ENCODE peak calls at places on chromosomes 11 and 22, in four cellular contexts. D, B, U and A are unnamed samples. For H3K9me3, the result is how much of the 10 kb centered on the place peaks cover.

GRCh38 chr22:43094085-43094484 is 4.9 kb upstream of the TTLL1 start:
- DNase-seq in D (peak), B (peak), U (no peak), A (no peak)

GRCh38 chr22:29268511-29269229 is 602 bp downstream of the EWSR1 start:
- DNase-seq in D (peak), B (peak), U (peak), A (no peak)

GRCh38 chr11:1392561-1392960 is 2.8 kb downstream of the BRSK2 start:
- DNase-seq in D (no peak), B (no peak), U (no peak), A (no peak)

GRCh38 chr11:42065199-42065598 is 605.7 kb upstream of the LRRC4C start:
- DNase-seq in D (no peak), B (no peak), U (no peak), A (no peak)

GRCh38 chr11:95682552-95682951 is 107.0 kb downstream of the FAM76B start:
- DNase-seq in D (peak), B (no peak), U (peak), A (no peak)

GRCh38 chr11:122676638-122677037 is 21.1 kb downstream of the UBASH3B start:
- DNase-seq in D (no peak), B (no peak), U (no peak), A (no peak)

GRCh38 chr11:102199673-102200072 is 89.4 kb downstream of the YAP1 start:
- DNase-seq in D (no peak), B (no peak), U (no peak), A (no peak)

GRCh38 chr11:77060234-77060633 is 6.5 kb upstream of the CAPN5 start:
- DNase-seq in D (no peak), B (no peak), U (no peak), A (no peak)

GRCh38 chr22:46220921-46221320 is 29.2 kb downstream of the CDPF1 start:
- DNase-seq in D (peak), B (no peak), U (peak), A (no peak)

GRCh38 chr11:97912629-97913028 is 1108.1 kb upstream of the CNTN5 start:
- DNase-seq in D (no peak), B (no peak), U (no peak), A (no peak)
- H3K9me3 ChIP-seq in D (under half), B (under half), U (under half), A (under half)

GRCh38 chr11:134171951-134172350 is 51.8 kb downstream of the NCAPD3 start:
- DNase-seq in D (no peak), B (no peak), U (no peak), A (no peak)
- H3K9me3 ChIP-seq in D (under half), B (under half), U (under half), A (under half)

GRCh38 chr11:127624455-127624854 is 623.9 kb upstream of the KIRREL3 start:
- DNase-seq in D (peak), B (no peak), U (peak), A (no peak)

GRCh38 chr11:127627629-127628462 is 627.3 kb upstream of the KIRREL3 start:
- DNase-seq in D (peak), B (no peak), U (peak), A (no peak)

GRCh38 chr11:127629200-127629599 is 628.6 kb upstream of the KIRREL3 start:
- DNase-seq in D (no peak), B (no peak), U (no peak), A (no peak)

GRCh38 chr11:127625402-127625801 is 624.8 kb upstream of the KIRREL3 start:
- DNase-seq in D (no peak), B (no peak), U (no peak), A (no peak)

GRCh38 chr11:127628463-127628785 is 627.9 kb upstream of the KIRREL3 start:
- DNase-seq in D (no peak), B (no peak), U (no peak), A (no peak)
- H3K9me3 ChIP-seq in D (under half), B (under half), U (under half), A (under half)

DNA sequence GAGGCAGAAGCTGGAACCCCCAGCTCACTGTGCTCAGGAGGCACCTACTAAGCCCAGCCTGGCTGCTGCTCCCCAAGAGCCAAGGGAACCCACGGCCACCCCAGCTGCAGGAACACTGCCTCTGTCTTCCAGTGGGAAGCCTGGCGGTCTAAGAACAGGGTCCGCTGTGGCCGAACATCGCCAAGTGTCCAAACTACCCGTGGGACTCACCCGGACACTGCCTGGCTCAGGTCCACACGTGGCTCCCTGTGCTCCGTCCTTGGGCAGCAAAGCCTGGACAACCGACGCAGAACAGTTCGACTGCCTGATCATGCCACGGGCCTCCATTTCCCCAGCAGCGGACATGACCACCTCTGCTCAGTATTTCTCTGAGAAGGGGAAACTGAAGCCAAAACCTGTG is 747.0 kb downstream of the BRD1 start:
- DNase-seq in D (no peak), B (peak), U (no peak), A (no peak)
- H3K9me3 ChIP-seq in D (half or more), B (under half), U (under half), A (under half)